ENCODE peak calls at places on chromosomes 5 and 9, in six cellular contexts. One of them, this sample, is unnamed.

GRCh38 chr5:157076558-157076957 is 17.6 kb upstream of the HAVCR1 start:
- DNase-seq in mammary epithelial cell: no peak
- DNase-seq in astrocyte of the spinal cord: peak; percentile 33
- DNase-seq in prostate gland: no peak
- DNase-seq in HFF-Myc: peak; percentile 16
- DNase-seq in A549: peak; percentile 30
- DNase-seq in this sample: peak; percentile 80

GRCh38 chr5:181167814-181168488 is 20.6 kb downstream of the OR2V2 start:
- DNase-seq in mammary epithelial cell: no peak
- DNase-seq in astrocyte of the spinal cord: no peak
- DNase-seq in prostate gland: no peak
- DNase-seq in HFF-Myc: no peak
- DNase-seq in A549: peak; percentile 70
- DNase-seq in this sample: no peak

GRCh38 chr5:181062631-181063030 is 22.6 kb downstream of the BTNL9 start:
- DNase-seq in mammary epithelial cell: no peak
- DNase-seq in astrocyte of the spinal cord: no peak
- DNase-seq in prostate gland: no peak
- DNase-seq in HFF-Myc: no peak
- DNase-seq in A549: no peak
- DNase-seq in this sample: no peak

GRCh38 chr9:112174223-112174964 is 703 bp downstream of the SUSD1 start:
- DNase-seq in mammary epithelial cell: peak; percentile 54
- DNase-seq in astrocyte of the spinal cord: peak; percentile 17
- DNase-seq in prostate gland: peak; percentile 17
- DNase-seq in HFF-Myc: peak; percentile 21
- DNase-seq in A549: peak; percentile 69
- DNase-seq in this sample: peak; percentile 25

GRCh38 chr5:83177803-83178202 is 100.5 kb downstream of the XRCC4 start:
- DNase-seq in mammary epithelial cell: no peak
- DNase-seq in astrocyte of the spinal cord: no peak
- DNase-seq in prostate gland: no peak
- DNase-seq in HFF-Myc: no peak
- DNase-seq in A549: no peak
- DNase-seq in this sample: no peak

GRCh38 chr9:2838356-2838983 is 5.4 kb downstream of the PUM3 start:
- DNase-seq in mammary epithelial cell: no peak
- DNase-seq in astrocyte of the spinal cord: no peak
- DNase-seq in prostate gland: no peak
- DNase-seq in HFF-Myc: no peak
- DNase-seq in A549: no peak
- DNase-seq in this sample: peak; percentile 31

GRCh38 chr9:113475031-113475430 is 11.5 kb downstream of the RGS3 start:
- DNase-seq in mammary epithelial cell: no peak
- DNase-seq in astrocyte of the spinal cord: no peak
- DNase-seq in prostate gland: no peak
- DNase-seq in HFF-Myc: no peak
- DNase-seq in A549: no peak
- DNase-seq in this sample: no peak

GRCh38 chr5:9604416-9604815 is 25.7 kb downstream of the TAS2R1 start:
- DNase-seq in mammary epithelial cell: peak; percentile 3
- DNase-seq in astrocyte of the spinal cord: no peak
- DNase-seq in prostate gland: no peak
- DNase-seq in HFF-Myc: no peak
- DNase-seq in A549: no peak
- DNase-seq in this sample: no peak

GRCh38 chr5:169805527-169805934 is 168.5 kb downstream of the DOCK2 start:
- DNase-seq in mammary epithelial cell: no peak
- DNase-seq in astrocyte of the spinal cord: no peak
- DNase-seq in prostate gland: no peak
- DNase-seq in HFF-Myc: no peak
- DNase-seq in A549: no peak
- DNase-seq in this sample: peak; percentile 88

GRCh38 chr5:95080026-95080425 is 204.9 kb downstream of the MCTP1 start:
- DNase-seq in mammary epithelial cell: no peak
- DNase-seq in astrocyte of the spinal cord: no peak
- DNase-seq in prostate gland: no peak
- DNase-seq in HFF-Myc: no peak
- DNase-seq in A549: no peak
- DNase-seq in this sample: peak; percentile 16

GRCh38 chr5:1488882-1489680 is 34.7 kb downstream of the LPCAT1 start:
- DNase-seq in mammary epithelial cell: peak; percentile 63
- DNase-seq in astrocyte of the spinal cord: peak; percentile 72
- DNase-seq in prostate gland: no peak
- DNase-seq in HFF-Myc: no peak
- DNase-seq in A549: no peak
- DNase-seq in this sample: peak; percentile 91

GRCh38 chr5:10352404-10353240 is 873 bp upstream of the MARCHF6 start:
- DNase-seq in mammary epithelial cell: peak; percentile 39
- DNase-seq in astrocyte of the spinal cord: peak; percentile 71
- DNase-seq in prostate gland: no peak
- DNase-seq in HFF-Myc: no peak
- DNase-seq in A549: no peak
- DNase-seq in this sample: peak; percentile 44

GRCh38 chr9:95043826-95044225 is 273.7 kb downstream of the FANCC start:
- DNase-seq in mammary epithelial cell: no peak
- DNase-seq in astrocyte of the spinal cord: no peak
- DNase-seq in prostate gland: no peak
- DNase-seq in HFF-Myc: no peak
- DNase-seq in A549: peak; percentile 45
- DNase-seq in this sample: no peak

GRCh38 chr9:129835860-129836223 is 584 bp downstream of the USP20 start:
- DNase-seq in mammary epithelial cell: no peak
- DNase-seq in astrocyte of the spinal cord: no peak
- DNase-seq in prostate gland: no peak
- DNase-seq in HFF-Myc: no peak
- DNase-seq in A549: no peak
- DNase-seq in this sample: peak; percentile 25

GRCh38 chr9:8703904-8704303 is 904.3 kb upstream of the DMAC1 start:
- DNase-seq in mammary epithelial cell: no peak
- DNase-seq in astrocyte of the spinal cord: no peak
- DNase-seq in prostate gland: no peak
- DNase-seq in HFF-Myc: no peak
- DNase-seq in A549: no peak
- DNase-seq in this sample: no peak

GRCh38 chr9:28289732-28290131 is 716.5 kb upstream of the C9orf72 start:
- DNase-seq in mammary epithelial cell: no peak
- DNase-seq in astrocyte of the spinal cord: no peak
- DNase-seq in prostate gland: no peak
- DNase-seq in HFF-Myc: no peak
- DNase-seq in A549: no peak
- DNase-seq in this sample: no peak

GRCh38 chr9:34710023-34710422 is at the start of gene CCL21:
- DNase-seq in mammary epithelial cell: no peak
- DNase-seq in astrocyte of the spinal cord: no peak
- DNase-seq in prostate gland: no peak
- DNase-seq in HFF-Myc: no peak
- DNase-seq in A549: no peak
- DNase-seq in this sample: no peak

GRCh38 chr5:14552017-14552416 is 29.6 kb upstream of the OTULINL start:
- DNase-seq in mammary epithelial cell: no peak
- DNase-seq in astrocyte of the spinal cord: no peak
- DNase-seq in prostate gland: no peak
- DNase-seq in HFF-Myc: no peak
- DNase-seq in A549: no peak
- DNase-seq in this sample: peak; percentile 14

GRCh38 chr9:129149442-129149841 is 28.6 kb downstream of the IER5L start:
- DNase-seq in mammary epithelial cell: no peak
- DNase-seq in astrocyte of the spinal cord: no peak
- DNase-seq in prostate gland: no peak
- DNase-seq in HFF-Myc: no peak
- DNase-seq in A549: no peak
- DNase-seq in this sample: no peak

DNA sequence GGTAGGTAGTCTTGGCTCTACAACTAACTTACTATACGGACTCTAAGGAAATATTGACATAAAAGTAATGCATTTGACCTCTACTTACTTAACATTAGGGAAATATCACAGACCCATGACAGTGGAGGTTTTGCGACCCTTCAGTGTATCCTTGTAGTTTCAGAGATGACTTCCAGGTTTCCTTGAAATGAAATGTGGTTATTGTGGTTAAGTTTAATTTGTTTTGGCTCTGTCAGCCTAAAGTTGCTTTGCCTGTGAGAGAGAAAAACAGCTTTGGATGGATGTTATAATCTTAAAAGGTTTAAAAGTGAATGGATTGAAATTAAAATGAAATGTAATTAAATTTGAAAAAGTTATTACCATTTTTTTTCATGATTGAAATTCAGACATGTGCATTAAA is 42.9 kb downstream of the LRRTM2 start:
- DNase-seq in mammary epithelial cell: no peak
- DNase-seq in astrocyte of the spinal cord: peak; percentile 52
- DNase-seq in prostate gland: no peak
- DNase-seq in HFF-Myc: no peak
- DNase-seq in A549: no peak
- DNase-seq in this sample: peak; percentile 45
- TF ChIP-seq CTCF in mammary epithelial cell: no peak
- TF ChIP-seq CTCF in astrocyte of the spinal cord: no peak
- TF ChIP-seq CTCF in prostate gland: no peak
- TF ChIP-seq CTCF in HFF-Myc: no peak
- TF ChIP-seq CTCF in A549: no peak
- TF ChIP-seq CTCF in this sample: no peak

GRCh38 chr5:150263801-150264621 is 25.6 kb downstream of the CAMK2A start:
- DNase-seq in mammary epithelial cell: peak; percentile 98
- DNase-seq in astrocyte of the spinal cord: peak; percentile 89
- DNase-seq in prostate gland: peak; percentile 71
- DNase-seq in HFF-Myc: peak; percentile 66
- DNase-seq in A549: peak; percentile 77
- DNase-seq in this sample: peak; percentile 90
- H3K4me3 ChIP-seq in mammary epithelial cell: no peak overlapping the region
- H3K4me3 ChIP-seq in astrocyte of the spinal cord: no peak overlapping the region
- H3K4me3 ChIP-seq in prostate gland: no peak overlapping the region
- H3K4me3 ChIP-seq in HFF-Myc: no peak overlapping the region
- H3K4me3 ChIP-seq in A549: no peak overlapping the region
- H3K4me3 ChIP-seq in this sample: no peak overlapping the region

DNA sequence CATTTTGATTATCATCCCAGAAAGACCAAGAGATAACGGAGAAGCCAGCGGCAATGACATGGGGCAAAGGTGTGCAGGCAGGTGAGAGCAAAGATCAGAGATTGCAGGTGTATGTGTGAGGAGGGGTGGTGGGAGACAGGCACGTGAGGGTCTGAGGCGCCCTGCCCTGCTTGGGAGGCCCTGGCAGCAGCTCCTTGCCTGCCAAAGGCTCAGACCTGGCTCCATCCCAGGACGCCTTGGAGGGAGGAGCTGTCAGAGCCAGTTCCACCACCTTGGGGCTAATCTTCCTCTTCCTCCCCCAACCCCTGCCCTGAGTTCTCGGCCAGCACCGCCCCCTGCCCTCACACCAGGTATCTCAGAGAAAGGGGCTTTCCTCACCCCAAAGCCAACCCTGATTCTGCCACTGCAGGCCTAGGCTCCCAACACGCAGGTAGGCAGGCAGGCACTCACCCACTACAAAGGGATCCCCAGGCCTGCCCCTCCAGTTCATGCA is 2.0 kb downstream of the AQP3 start:
- DNase-seq in mammary epithelial cell: no peak
- DNase-seq in astrocyte of the spinal cord: no peak
- DNase-seq in prostate gland: peak; percentile 87
- DNase-seq in HFF-Myc: no peak
- DNase-seq in A549: no peak
- DNase-seq in this sample: no peak
- TF ChIP-seq CTCF in mammary epithelial cell: no peak
- TF ChIP-seq CTCF in astrocyte of the spinal cord: no peak
- TF ChIP-seq CTCF in prostate gland: peak; percentile 43
- TF ChIP-seq CTCF in HFF-Myc: no peak
- TF ChIP-seq CTCF in A549: no peak
- TF ChIP-seq CTCF in this sample: no peak

GRCh38 chr9:70421020-70421271 is 6.5 kb upstream of the KLF9 start:
- DNase-seq in mammary epithelial cell: no peak
- DNase-seq in astrocyte of the spinal cord: no peak
- DNase-seq in prostate gland: no peak
- DNase-seq in HFF-Myc: no peak
- DNase-seq in A549: no peak
- DNase-seq in this sample: no peak
- H3K4me3 ChIP-seq in mammary epithelial cell: peak overlapping the region; percentile 53
- H3K4me3 ChIP-seq in astrocyte of the spinal cord: peak overlapping the region; percentile 52
- H3K4me3 ChIP-seq in prostate gland: peak overlapping the region; percentile 48
- H3K4me3 ChIP-seq in HFF-Myc: peak overlapping the region; percentile 59
- H3K4me3 ChIP-seq in A549: peak overlapping the region; percentile 59
- H3K4me3 ChIP-seq in this sample: peak overlapping the region; percentile 49

GRCh38 chr9:883011-883410 is 41.5 kb downstream of the DMRT1 start:
- DNase-seq in mammary epithelial cell: no peak
- DNase-seq in astrocyte of the spinal cord: no peak
- DNase-seq in prostate gland: no peak
- DNase-seq in HFF-Myc: no peak
- DNase-seq in A549: no peak
- DNase-seq in this sample: no peak

GRCh38 chr9:886886-887285 is 45.4 kb downstream of the DMRT1 start:
- DNase-seq in mammary epithelial cell: no peak
- DNase-seq in astrocyte of the spinal cord: no peak
- DNase-seq in prostate gland: no peak
- DNase-seq in HFF-Myc: no peak
- DNase-seq in A549: no peak
- DNase-seq in this sample: no peak

GRCh38 chr9:878239-878638 is 36.7 kb downstream of the DMRT1 start:
- DNase-seq in mammary epithelial cell: no peak
- DNase-seq in astrocyte of the spinal cord: no peak
- DNase-seq in prostate gland: no peak
- DNase-seq in HFF-Myc: no peak
- DNase-seq in A549: no peak
- DNase-seq in this sample: no peak

GRCh38 chr9:880725-881124 is 39.2 kb downstream of the DMRT1 start:
- DNase-seq in mammary epithelial cell: no peak
- DNase-seq in astrocyte of the spinal cord: no peak
- DNase-seq in prostate gland: no peak
- DNase-seq in HFF-Myc: no peak
- DNase-seq in A549: no peak
- DNase-seq in this sample: no peak

GRCh38 chr9:882416-882931 is 41.0 kb downstream of the DMRT1 start:
- DNase-seq in mammary epithelial cell: no peak
- DNase-seq in astrocyte of the spinal cord: no peak
- DNase-seq in prostate gland: no peak
- DNase-seq in HFF-Myc: no peak
- DNase-seq in A549: peak; percentile 7
- DNase-seq in this sample: no peak
- TF ChIP-seq CTCF in mammary epithelial cell: no peak
- TF ChIP-seq CTCF in astrocyte of the spinal cord: no peak
- TF ChIP-seq CTCF in prostate gland: no peak
- TF ChIP-seq CTCF in HFF-Myc: peak; percentile 11
- TF ChIP-seq CTCF in A549: no peak
- TF ChIP-seq CTCF in this sample: no peak

GRCh38 chr5:172177232-172177631 is 10.8 kb downstream of the STK10 start:
- DNase-seq in mammary epithelial cell: no peak
- DNase-seq in astrocyte of the spinal cord: no peak
- DNase-seq in prostate gland: no peak
- DNase-seq in HFF-Myc: no peak
- DNase-seq in A549: no peak
- DNase-seq in this sample: no peak

GRCh38 chr5:172178301-172179031 is 9.6 kb downstream of the STK10 start:
- DNase-seq in mammary epithelial cell: no peak
- DNase-seq in astrocyte of the spinal cord: no peak
- DNase-seq in prostate gland: no peak
- DNase-seq in HFF-Myc: no peak
- DNase-seq in A549: no peak
- DNase-seq in this sample: no peak

GRCh38 chr5:172180936-172181335 is 7.1 kb downstream of the STK10 start:
- DNase-seq in mammary epithelial cell: no peak
- DNase-seq in astrocyte of the spinal cord: no peak
- DNase-seq in prostate gland: no peak
- DNase-seq in HFF-Myc: no peak
- DNase-seq in A549: no peak
- DNase-seq in this sample: no peak

GRCh38 chr5:172182291-172182690 is 5.7 kb downstream of the STK10 start:
- DNase-seq in mammary epithelial cell: no peak
- DNase-seq in astrocyte of the spinal cord: no peak
- DNase-seq in prostate gland: no peak
- DNase-seq in HFF-Myc: no peak
- DNase-seq in A549: no peak
- DNase-seq in this sample: no peak

GRCh38 chr5:172179032-172179989 is 8.7 kb downstream of the STK10 start:
- DNase-seq in mammary epithelial cell: no peak
- DNase-seq in astrocyte of the spinal cord: peak; percentile 74
- DNase-seq in prostate gland: no peak
- DNase-seq in HFF-Myc: no peak
- DNase-seq in A549: no peak
- DNase-seq in this sample: peak; percentile 30
- H3K4me3 ChIP-seq in mammary epithelial cell: no peak overlapping the region
- H3K4me3 ChIP-seq in astrocyte of the spinal cord: no peak overlapping the region
- H3K4me3 ChIP-seq in prostate gland: no peak overlapping the region
- H3K4me3 ChIP-seq in HFF-Myc: no peak overlapping the region
- H3K4me3 ChIP-seq in A549: no peak overlapping the region
- H3K4me3 ChIP-seq in this sample: no peak overlapping the region